ENCODE peak calls at places on chromosome 4, in eight cellular contexts. L, C, Z, U, N, F, H and T are unnamed samples.
A peak's percentile ranks its signal among the peaks of the same experiment; 100 is the strongest.

GRCh38 chr4:152997771-152998487 is 61.8 kb downstream of the FHDC1 start:
- DNase-seq in L (no peak), C (no peak), Z (no peak), U (peak; percentile 55), N (no peak), F (no peak), H (peak; percentile 7), T (no peak)

GRCh38 chr4:81605278-81605677 is 133.6 kb upstream of the RASGEF1B start:
- DNase-seq in L (no peak), C (no peak), Z (peak; percentile 26), U (no peak), N (no peak), F (no peak), H (no peak), T (no peak)

GRCh38 chr4:81164623-81165416 is 50.2 kb downstream of the PRKG2 start:
- DNase-seq in L (peak; percentile 90), C (no peak), Z (no peak), U (no peak), N (no peak), F (no peak), H (peak; percentile 83), T (no peak)

GRCh38 chr4:168923526-168924194 is 86.4 kb downstream of the CBR4 start:
- DNase-seq in L (peak; percentile 25), C (peak; percentile 83), Z (peak; percentile 82), U (no peak), N (peak; percentile 85), F (peak; percentile 86), H (peak; percentile 86), T (peak; percentile 49)

GRCh38 chr4:186624951-186625350 is 69.6 kb upstream of the MTNR1A start:
- DNase-seq in L (no peak), C (no peak), Z (peak; percentile 50), U (no peak), N (no peak), F (no peak), H (peak; percentile 87), T (no peak)

GRCh38 chr4:76830612-76831474 is 67.1 kb downstream of the SOWAHB start:
- DNase-seq in L (peak; percentile 88), C (no peak), Z (peak; percentile 50), U (no peak), N (peak; percentile 71), F (peak; percentile 28), H (peak; percentile 92), T (no peak)

GRCh38 chr4:142358656-142359055 is 487.4 kb downstream of the INPP4B start:
- DNase-seq in L (no peak), C (no peak), Z (no peak), U (no peak), N (no peak), F (no peak), H (no peak), T (no peak)

GRCh38 chr4:29278580-29278979 is 1441.6 kb upstream of the PCDH7 start:
- DNase-seq in L (no peak), C (no peak), Z (no peak), U (no peak), N (no peak), F (no peak), H (peak; percentile 79), T (no peak)

GRCh38 chr4:99657801-99658200 is at the start of gene C4orf54:
- DNase-seq in L (no peak), C (no peak), Z (no peak), U (no peak), N (no peak), F (no peak), H (no peak), T (no peak)

DNA sequence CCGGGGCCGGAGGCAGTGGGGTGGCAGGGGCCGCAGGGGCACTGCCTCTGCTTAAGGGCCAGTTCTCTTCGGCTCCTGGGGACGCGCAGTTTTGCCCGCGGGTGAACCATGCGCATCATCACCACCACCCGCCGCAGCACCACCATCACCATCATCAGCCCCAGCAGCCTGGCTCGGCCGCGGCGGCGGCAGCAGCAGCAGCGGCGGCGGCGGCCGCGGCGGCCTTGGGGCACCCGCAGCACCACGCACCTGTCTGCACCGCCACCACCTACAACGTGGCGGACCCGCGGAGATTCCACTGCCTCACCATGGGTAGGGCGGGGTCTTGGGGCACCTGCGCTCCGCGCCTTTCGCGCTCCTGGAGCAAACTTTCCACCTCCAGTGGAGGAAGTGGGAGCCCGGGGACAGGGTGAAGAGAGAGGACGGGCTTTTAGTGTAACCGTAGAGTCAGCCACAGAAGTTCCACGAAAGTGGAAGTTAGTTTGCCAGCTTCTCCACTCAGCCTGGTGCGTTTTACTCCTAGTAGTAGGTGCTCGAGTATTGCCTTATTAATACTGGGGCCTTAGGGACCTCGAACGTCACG is 735 bp downstream of the GSX2 start:
- DNase-seq in L (no peak), C (no peak), Z (peak; percentile 40), U (peak; percentile 71), N (peak; percentile 58), F (no peak), H (no peak), T (no peak)
- H3K4me3 ChIP-seq in L (peak overlapping the region; percentile 47), C (peak overlapping the region; percentile 21), Z (peak overlapping the region; percentile 34), U (peak overlapping the region; percentile 31), N (peak overlapping the region; percentile 50), F (peak overlapping the region; percentile 37), H (peak overlapping the region; percentile 40), T (peak overlapping the region; percentile 13)

GRCh38 chr4:83772680-83773079 is 236.8 kb downstream of the GPAT3 start:
- DNase-seq in L (no peak), C (no peak), Z (peak; percentile 41), U (no peak), N (peak; percentile 63), F (no peak), H (peak; percentile 2), T (no peak)

GRCh38 chr4:83768146-83768545 is 232.2 kb downstream of the GPAT3 start:
- DNase-seq in L (no peak), C (no peak), Z (no peak), U (no peak), N (no peak), F (no peak), H (no peak), T (no peak)

GRCh38 chr4:83767017-83767541 is 231.2 kb downstream of the GPAT3 start:
- DNase-seq in L (no peak), C (no peak), Z (no peak), U (no peak), N (no peak), F (no peak), H (no peak), T (no peak)

DNA sequence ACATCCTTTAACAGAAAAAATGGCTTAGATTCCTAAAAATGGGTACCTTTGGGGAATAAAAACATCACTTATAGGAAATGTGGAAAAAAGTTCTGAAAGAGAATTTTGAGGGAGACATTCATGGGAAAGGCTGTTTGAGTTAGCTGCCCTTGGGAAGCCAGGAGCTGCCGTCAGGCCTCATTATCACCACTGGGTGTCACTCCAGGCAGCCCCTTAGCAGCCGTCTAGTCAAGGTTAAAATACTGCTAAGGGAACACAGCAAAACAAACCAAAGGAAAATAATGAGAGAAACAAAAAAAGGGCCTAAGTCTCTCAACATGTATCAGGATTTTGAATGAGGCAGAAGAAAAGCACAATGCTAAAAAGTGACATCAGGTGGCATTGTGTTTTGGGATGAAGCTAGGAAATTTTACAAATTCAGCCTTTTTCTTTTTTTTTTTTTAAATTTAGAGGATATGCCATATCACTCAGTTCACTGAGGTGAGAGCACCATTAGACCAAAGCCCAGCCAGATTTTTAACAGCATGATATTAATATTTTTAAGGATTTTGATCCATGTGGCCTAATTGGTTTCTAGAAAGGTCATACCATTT is 235.3 kb downstream of the GPAT3 start:
- DNase-seq in L (peak; percentile 18), C (peak; percentile 59), Z (peak; percentile 50), U (no peak), N (peak; percentile 87), F (no peak), H (peak; percentile 60), T (no peak)
- TF ChIP-seq CTCF in L (peak; percentile 80), C (peak; percentile 79), Z (peak; percentile 70), U (peak; percentile 24), N (peak; percentile 89), F (no peak), H (peak; percentile 88), T (peak; percentile 56)

GRCh38 chr4:2465032-2465431 is 3.9 kb upstream of the RNF4 start:
- DNase-seq in L (no peak), C (no peak), Z (no peak), U (peak; percentile 39), N (no peak), F (no peak), H (no peak), T (no peak)

GRCh38 chr4:2459589-2460349 is 9.1 kb upstream of the RNF4 start:
- DNase-seq in L (no peak), C (no peak), Z (no peak), U (peak; percentile 59), N (no peak), F (no peak), H (no peak), T (no peak)

GRCh38 chr4:2462218-2462991 is 6.5 kb upstream of the RNF4 start:
- DNase-seq in L (no peak), C (peak; percentile 82), Z (peak; percentile 93), U (peak; percentile 91), N (peak; percentile 89), F (peak; percentile 10), H (peak; percentile 76), T (no peak)

GRCh38 chr4:2461246-2461960 is 7.5 kb upstream of the RNF4 start:
- DNase-seq in L (no peak), C (no peak), Z (no peak), U (peak; percentile 68), N (no peak), F (no peak), H (no peak), T (no peak)

DNA sequence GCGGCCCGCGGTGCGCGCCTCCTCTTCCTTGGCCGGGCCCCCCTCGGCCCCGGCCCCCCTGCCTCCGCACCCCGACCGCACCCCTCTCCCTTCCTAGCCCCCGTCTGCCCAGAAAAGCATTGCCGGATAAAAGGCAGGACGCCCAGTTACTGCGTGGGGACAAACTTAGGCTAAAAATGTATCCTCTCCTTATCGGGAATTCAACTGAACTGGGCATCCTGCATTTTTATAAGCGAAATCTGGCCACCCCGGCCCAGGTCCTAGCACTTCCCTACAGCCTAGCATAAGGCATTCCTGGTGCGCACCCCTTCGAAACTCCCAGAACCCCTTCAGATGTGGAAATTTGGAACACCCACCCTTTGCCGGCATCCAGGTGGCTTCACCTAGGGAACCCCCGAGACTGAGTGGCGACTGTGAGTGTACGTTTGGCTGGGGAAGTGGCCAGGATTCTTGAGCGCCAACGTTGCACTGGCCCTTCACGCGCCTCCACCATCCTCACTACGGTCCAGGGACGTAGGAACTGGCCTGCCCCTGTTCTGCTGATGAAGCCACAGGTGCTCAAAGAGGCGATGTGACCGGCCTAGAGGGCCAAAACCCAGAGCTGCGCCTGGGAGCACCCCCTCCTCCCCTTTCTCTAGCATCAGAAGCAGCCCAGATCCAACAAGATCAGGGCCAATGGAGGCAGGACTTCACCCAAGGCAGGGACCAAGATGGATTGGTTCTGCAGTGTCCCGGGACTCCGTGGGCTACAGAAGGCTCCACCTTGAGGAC is 5.7 kb upstream of the RNF4 start:
- DNase-seq in L (no peak), C (no peak), Z (peak; percentile 26), U (peak; percentile 59), N (peak; percentile 71), F (no peak), H (no peak), T (no peak)
- H3K4me3 ChIP-seq in L (peak overlapping the region; percentile 36), C (peak overlapping the region; percentile 50), Z (peak overlapping the region; percentile 56), U (peak overlapping the region; percentile 67), N (no peak overlapping the region), F (peak overlapping the region; percentile 51), H (no peak overlapping the region), T (peak overlapping the region; percentile 48)

DNA sequence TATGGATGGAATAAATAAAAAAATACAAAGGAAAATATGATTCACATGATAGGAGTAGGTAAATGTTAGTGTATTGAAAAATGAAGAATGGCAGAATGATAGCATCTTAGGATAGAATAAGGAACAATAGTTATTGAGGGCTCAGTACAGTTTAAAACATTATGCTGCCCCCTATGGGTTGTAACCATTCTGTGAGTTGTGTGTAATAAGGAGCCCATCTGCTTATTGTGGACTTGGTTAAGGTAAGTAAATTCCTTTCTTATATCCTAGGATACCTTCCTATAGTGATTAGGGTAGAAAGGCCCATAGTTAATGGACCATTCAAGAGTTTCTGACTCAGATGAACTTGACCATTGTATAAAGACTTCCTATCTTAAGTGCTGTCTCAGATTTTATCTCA is 195.8 kb downstream of the PDHA2 start:
- DNase-seq in L (no peak), C (peak; percentile 23), Z (peak; percentile 18), U (no peak), N (no peak), F (no peak), H (no peak), T (no peak)
- TF ChIP-seq CTCF in L (no peak), C (peak; percentile 65), Z (peak; percentile 57), U (peak; percentile 8), N (peak; percentile 81), F (no peak), H (no peak), T (peak; percentile 18)